ENCODE peak calls at places on chromosome 11, in seven cellular contexts. X is SK-N-SH, K is OCI-LY7, L is GM23338, B is PC-3, C is neural progenitor cell, D is HCT116. Y is an unnamed sample.

GRCh38 chr11:102402556-102402955 is 50.0 kb downstream of the TMEM123 start:
- DNase-seq in X (no peak), K (no peak), L (no peak), B (no peak), C (no peak), D (no peak), Y (no peak)

GRCh38 chr11:134254433-134254832 is 1.1 kb downstream of the ACAD8 start:
- DNase-seq in X (no peak), K (no peak), L (no peak), B (no peak), C (no peak), D (no peak), Y (no peak)

GRCh38 chr11:12079726-12080556 is 30.4 kb upstream of the MICAL2 start:
- DNase-seq in X (no peak), K (no peak), L (no peak), B (peak; percentile 96), C (no peak), D (peak; percentile 79), Y (peak; percentile 85)

GRCh38 chr11:110123003-110123402 is 29.8 kb downstream of the ZC3H12C start:
- DNase-seq in X (no peak), K (no peak), L (peak; percentile 6), B (no peak), C (no peak), D (no peak), Y (no peak)

GRCh38 chr11:17703951-17704350 is 15.4 kb upstream of the MYOD1 start:
- DNase-seq in X (no peak), K (peak; percentile 45), L (peak; percentile 43), B (peak; percentile 29), C (no peak), D (peak; percentile 69), Y (no peak)

GRCh38 chr11:76698321-76699043 is 27.9 kb upstream of the LRRC32 start:
- DNase-seq in X (no peak), K (peak; percentile 50), L (peak; percentile 84), B (peak; percentile 28), C (peak; percentile 61), D (peak; percentile 34), Y (no peak)

GRCh38 chr11:116709970-116710369 is 62.8 kb downstream of the BUD13 start:
- DNase-seq in X (no peak), K (no peak), L (peak; percentile 66), B (no peak), C (no peak), D (no peak), Y (no peak)

GRCh38 chr11:134678152-134678551 is 266.1 kb upstream of the B3GAT1 start:
- DNase-seq in X (no peak), K (no peak), L (no peak), B (no peak), C (no peak), D (no peak), Y (no peak)

GRCh38 chr11:78037056-78037455 is 14.0 kb upstream of the KCTD14 start:
- DNase-seq in X (no peak), K (no peak), L (no peak), B (peak; percentile 52), C (no peak), D (no peak), Y (no peak)

GRCh38 chr11:95930948-95931347 is 7.0 kb upstream of the MTMR2 start:
- DNase-seq in X (no peak), K (no peak), L (no peak), B (no peak), C (no peak), D (no peak), Y (no peak)

GRCh38 chr11:112408551-112408950 is 147.9 kb upstream of the PLET1 start:
- DNase-seq in X (no peak), K (no peak), L (peak; percentile 38), B (no peak), C (no peak), D (no peak), Y (no peak)

GRCh38 chr11:706439-706956 is 467 bp downstream of the EPS8L2 start:
- DNase-seq in X (no peak), K (no peak), L (no peak), B (peak; percentile 65), C (no peak), D (no peak), Y (peak; percentile 67)

GRCh38 chr11:18394928-18395734 is 768 bp downstream of the LDHA start:
- DNase-seq in X (peak; percentile 30), K (peak; percentile 57), L (peak; percentile 40), B (no peak), C (peak; percentile 54), D (no peak), Y (peak; percentile 37)

GRCh38 chr11:44418438-44418795 is 108.5 kb upstream of the ALX4 start:
- DNase-seq in X (no peak), K (no peak), L (no peak), B (no peak), C (no peak), D (no peak), Y (no peak)

GRCh38 chr11:76769645-76770586 is 13.2 kb upstream of the TSKU start:
- DNase-seq in X (no peak), K (no peak), L (no peak), B (peak; percentile 55), C (no peak), D (no peak), Y (peak; percentile 85)

GRCh38 chr11:96760306-96760705 is 370.5 kb downstream of the JRKL start:
- DNase-seq in X (no peak), K (no peak), L (no peak), B (no peak), C (no peak), D (no peak), Y (no peak)

GRCh38 chr11:75351541-75352416 is at the start of gene ARRB1:
- DNase-seq in X (peak; percentile 92), K (no peak), L (peak; percentile 82), B (peak; percentile 48), C (peak; percentile 83), D (no peak), Y (peak; percentile 88)

GRCh38 chr11:43508511-43508918 is 149.8 kb downstream of the TTC17 start:
- DNase-seq in X (no peak), K (no peak), L (no peak), B (peak; percentile 45), C (no peak), D (no peak), Y (peak; percentile 37)

GRCh38 chr11:100855466-100856067 is 168.5 kb downstream of the ARHGAP42 start:
- DNase-seq in X (peak; percentile 4), K (peak; percentile 39), L (peak; percentile 81), B (peak; percentile 86), C (peak; percentile 60), D (peak; percentile 52), Y (peak; percentile 70)
- TF ChIP-seq EZH2phosphoT487 in X (no peak), K (no peak), L (no peak), B (no peak), C (no peak), D (no peak), Y (no peak)

GRCh38 chr11:72671144-72672099 is 2.8 kb downstream of the PDE2A start:
- DNase-seq in X (peak; percentile 67), K (no peak), L (no peak), B (no peak), C (no peak), D (no peak), Y (no peak)

GRCh38 chr11:72665911-72666472 is 8.2 kb downstream of the PDE2A start:
- DNase-seq in X (no peak), K (no peak), L (no peak), B (no peak), C (no peak), D (no peak), Y (no peak)

GRCh38 chr11:72669527-72669926 is 4.7 kb downstream of the PDE2A start:
- DNase-seq in X (no peak), K (no peak), L (no peak), B (no peak), C (no peak), D (no peak), Y (no peak)

GRCh38 chr11:72670041-72670440 is 4.2 kb downstream of the PDE2A start:
- DNase-seq in X (no peak), K (no peak), L (peak; percentile 75), B (no peak), C (no peak), D (no peak), Y (no peak)

DNA sequence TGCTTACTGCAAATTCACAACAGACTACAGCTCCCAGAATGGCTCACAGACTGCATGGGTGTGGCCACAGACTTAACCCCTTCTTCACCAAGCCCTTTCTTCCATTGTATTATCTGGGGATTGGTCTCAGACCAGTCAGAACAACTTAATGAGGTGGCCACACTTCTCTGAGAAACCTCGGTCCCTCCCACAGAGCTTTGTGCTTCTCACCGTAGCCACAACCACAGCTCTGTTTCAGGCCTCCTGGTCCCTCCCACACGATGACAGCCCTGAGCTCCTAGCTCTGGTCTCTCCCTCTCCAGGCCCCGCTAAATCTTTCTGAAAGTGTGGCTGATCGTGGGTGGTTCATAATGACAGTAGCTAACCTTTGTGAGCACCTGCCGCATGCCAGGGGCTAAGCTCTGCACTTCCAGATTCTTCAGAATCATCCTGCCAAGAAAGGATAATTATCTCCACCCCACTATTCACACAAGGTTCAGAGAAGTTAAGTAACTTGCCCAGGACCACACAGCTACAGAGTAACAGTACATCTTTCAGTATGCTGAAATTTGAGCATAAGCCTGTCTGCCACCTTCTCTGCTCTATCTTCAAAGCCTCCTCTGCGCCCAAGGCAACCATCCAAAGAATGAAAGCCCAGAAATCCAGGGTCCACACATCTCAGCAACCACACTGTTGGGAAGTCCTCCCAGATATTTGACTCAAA is 5.4 kb downstream of the PDE2A start:
- DNase-seq in X (no peak), K (no peak), L (peak; percentile 49), B (no peak), C (peak; percentile 84), D (no peak), Y (no peak)
- TF ChIP-seq EZH2phosphoT487 in X (no peak), K (no peak), L (no peak), B (no peak), C (no peak), D (no peak), Y (no peak)

GRCh38 chr11:32210601-32211000 is 119.7 kb downstream of the RCN1 start:
- DNase-seq in X (no peak), K (no peak), L (no peak), B (peak; percentile 76), C (no peak), D (no peak), Y (no peak)
- TF ChIP-seq EZH2phosphoT487 in X (no peak), K (no peak), L (no peak), B (no peak), C (no peak), D (no peak), Y (no peak)

GRCh38 chr11:7347611-7348431 is 96.1 kb downstream of the SYT9 start:
- DNase-seq in X (no peak), K (no peak), L (no peak), B (no peak), C (no peak), D (no peak), Y (no peak)

GRCh38 chr11:7348432-7349298 is 97.0 kb downstream of the SYT9 start:
- DNase-seq in X (peak; percentile 25), K (no peak), L (peak; percentile 18), B (peak; percentile 14), C (peak; percentile 38), D (no peak), Y (peak; percentile 85)

GRCh38 chr11:7351228-7351627 is 99.5 kb downstream of the SYT9 start:
- DNase-seq in X (no peak), K (no peak), L (no peak), B (no peak), C (no peak), D (no peak), Y (no peak)

DNA sequence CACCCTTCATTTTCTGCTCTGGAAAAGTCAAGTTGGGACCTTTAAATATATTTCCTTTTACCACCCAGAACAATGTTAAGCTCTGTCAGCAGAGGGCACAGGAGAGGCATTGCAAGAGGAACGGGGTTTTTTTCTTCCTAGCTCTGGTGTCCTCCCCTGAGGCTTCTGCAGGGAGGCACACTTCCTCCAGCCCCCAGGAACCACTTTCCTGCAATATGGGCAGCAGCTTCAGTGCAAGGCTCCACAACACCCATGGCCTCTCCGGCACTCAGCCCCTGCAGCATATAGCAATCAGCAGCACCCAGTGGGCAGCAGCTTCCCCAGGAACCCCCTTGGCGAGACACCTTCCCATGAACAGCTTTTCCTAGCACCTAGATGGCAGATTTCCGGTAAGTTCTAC is 101.4 kb downstream of the SYT9 start:
- DNase-seq in X (no peak), K (peak; percentile 68), L (peak; percentile 87), B (peak; percentile 55), C (peak; percentile 47), D (peak; percentile 22), Y (peak; percentile 43)
- TF ChIP-seq EZH2phosphoT487 in X (no peak), K (no peak), L (no peak), B (no peak), C (no peak), D (no peak), Y (no peak)

Y was measured in hepatocyte.